ENCODE peak calls at places on chromosomes 6 and 20, in five cellular contexts. N is colonic mucosa, Y is hepatocyte, J is astrocyte of the cerebellum, O is bronchial epithelial cell. H is an unnamed sample.

GRCh38 chr20:53513168-53513488 is 80.5 kb downstream of the ZNF217 start:
- DNase-seq in N (no peak), Y (no peak), J (no peak), O (peak; percentile 25), H (no peak)

GRCh38 chr6:27873101-27874030 is 38.8 kb downstream of the OR2B2 start:
- DNase-seq in N (peak; percentile 90), Y (peak; percentile 35), J (no peak), O (peak; percentile 75), H (no peak)

GRCh38 chr20:19802492-19803158 is 44.6 kb downstream of the RIN2 start:
- DNase-seq in N (peak; percentile 42), Y (peak; percentile 63), J (no peak), O (peak; percentile 92), H (no peak)

GRCh38 chr6:7914311-7914710 is 3.7 kb upstream of the TXNDC5 start:
- DNase-seq in N (no peak), Y (no peak), J (no peak), O (no peak), H (no peak)

GRCh38 chr20:61719691-61720347 is 345.9 kb downstream of the TAF4 start:
- DNase-seq in N (no peak), Y (no peak), J (no peak), O (no peak), H (no peak)

GRCh38 chr6:63533952-63534351 is 38.3 kb upstream of the LOC128125822 start:
- DNase-seq in N (no peak), Y (no peak), J (no peak), O (no peak), H (no peak)

GRCh38 chr6:4957521-4958231 is 46.2 kb downstream of the RPP40 start:
- DNase-seq in N (no peak), Y (no peak), J (no peak), O (no peak), H (no peak)

GRCh38 chr20:62155428-62156253 is 12.1 kb downstream of the SS18L1 start:
- DNase-seq in N (no peak), Y (no peak), J (no peak), O (peak; percentile 84), H (no peak)

GRCh38 chr6:47048638-47049037 is 6.5 kb upstream of the ADGRF1 start:
- DNase-seq in N (no peak), Y (no peak), J (no peak), O (no peak), H (no peak)

GRCh38 chr20:25503946-25504345 is 81.4 kb downstream of the NINL start:
- DNase-seq in N (no peak), Y (no peak), J (no peak), O (no peak), H (no peak)

GRCh38 chr20:38108438-38109024 is 56.5 kb downstream of the TGM2 start:
- DNase-seq in N (no peak), Y (no peak), J (no peak), O (no peak), H (no peak)

GRCh38 chr6:121522265-121522664 is 86.8 kb downstream of the GJA1 start:
- DNase-seq in N (no peak), Y (peak; percentile 48), J (peak; percentile 69), O (peak; percentile 97), H (no peak)

GRCh38 chr6:20426177-20427082 is 24.8 kb downstream of the E2F3 start:
- DNase-seq in N (no peak), Y (no peak), J (no peak), O (no peak), H (no peak)

GRCh38 chr6:127124196-127124595 is 5.7 kb downstream of the RSPO3 start:
- DNase-seq in N (no peak), Y (no peak), J (no peak), O (no peak), H (no peak)

GRCh38 chr6:168117942-168118341 is 38.9 kb upstream of the FRMD1 start:
- DNase-seq in N (no peak), Y (no peak), J (no peak), O (no peak), H (no peak)
- TF ChIP-seq CTCF in N (no peak), Y (peak; percentile 46), J (peak; percentile 44), O (peak; percentile 21), H (peak; percentile 28)

GRCh38 chr6:34004706-34005105 is 141.2 kb downstream of the GRM4 start:
- DNase-seq in N (peak; percentile 73), Y (no peak), J (no peak), O (no peak), H (peak; percentile 55)
- H3K4me3 ChIP-seq in N (no peak overlapping the region), Y (no peak overlapping the region), J (no peak overlapping the region), O (no peak overlapping the region), H (no peak overlapping the region)

GRCh38 chr6:53151676-53152075 is 3.0 kb upstream of the GCM1 start:
- DNase-seq in N (no peak), Y (no peak), J (no peak), O (no peak), H (no peak)
- TF ChIP-seq CTCF in N (no peak), Y (no peak), J (peak; percentile 28), O (peak; percentile 10), H (no peak)

DNA sequence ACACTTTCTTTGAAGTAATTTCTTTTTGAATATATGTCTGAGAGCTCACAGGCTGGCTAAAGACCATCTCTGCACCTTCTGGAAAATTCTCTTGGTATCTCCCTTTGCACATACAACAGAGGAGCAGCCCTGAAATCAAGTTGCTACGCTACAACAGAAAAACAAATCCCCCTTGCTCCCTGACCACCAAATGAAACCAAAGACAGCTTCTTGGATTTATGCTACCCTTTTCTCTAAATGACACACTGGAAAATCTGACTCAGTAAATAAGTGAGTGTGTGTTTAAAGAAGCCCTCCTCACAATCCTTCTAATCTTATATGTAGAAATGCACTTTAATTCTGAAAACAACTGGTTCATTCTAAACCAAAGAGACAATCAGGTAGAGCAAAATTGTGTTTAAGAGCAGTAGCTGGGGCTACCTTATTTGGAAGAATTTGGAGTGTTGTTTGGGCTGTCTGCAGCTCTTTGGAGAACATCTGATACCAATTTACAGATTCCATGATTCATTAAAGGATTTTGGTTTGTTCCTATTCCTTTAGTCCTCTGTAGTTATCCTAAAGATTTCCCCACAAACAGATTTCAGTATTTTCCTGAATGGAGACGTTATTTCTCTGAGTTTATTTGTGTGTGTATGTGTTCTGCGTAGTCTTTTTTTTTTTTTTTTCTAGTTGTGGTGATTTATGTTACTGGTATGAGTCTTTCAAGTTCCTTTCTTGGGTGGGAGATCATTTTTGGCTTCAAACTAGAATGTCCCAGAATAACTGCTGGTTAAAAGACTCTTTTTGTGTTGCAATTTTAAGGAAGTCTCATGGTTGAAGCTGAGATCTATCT is 36.4 kb upstream of the UTRN start:
- DNase-seq in N (no peak), Y (peak; percentile 41), J (no peak), O (no peak), H (no peak)
- H3K4me3 ChIP-seq in N (no peak overlapping the region), Y (no peak overlapping the region), J (no peak overlapping the region), O (no peak overlapping the region), H (no peak overlapping the region)

GRCh38 chr20:63387917-63388316 is 26.8 kb upstream of the CHRNA4 start:
- DNase-seq in N (no peak), Y (no peak), J (no peak), O (no peak), H (no peak)
- TF ChIP-seq CTCF in N (no peak), Y (no peak), J (no peak), O (no peak), H (no peak)